ENCODE peak calls at places on chromosome 9, in ten cellular contexts. One of them, this sample, is unnamed.

GRCh38 chr9:104743377-104743985 is 4.0 kb upstream of the NIPSNAP3A start:
- DNase-seq in uterus: no peak
- DNase-seq in cardiac fibroblast: peak
- DNase-seq in HFFc6: peak
- DNase-seq in endothelial cell of umbilical vein: peak
- DNase-seq in stomach: no peak
- DNase-seq in OCI-LY7: peak
- DNase-seq in GM12865: peak
- DNase-seq in osteocyte: no peak
- DNase-seq in B cell: peak
- DNase-seq in this sample: no peak

GRCh38 chr9:88739373-88739772 is 204.4 kb downstream of the NXNL2 start:
- DNase-seq in OCI-LY7: no peak
- DNase-seq in B cell: no peak
- DNase-seq in osteocyte: no peak
- DNase-seq in GM12865: no peak
- DNase-seq in stomach: no peak
- DNase-seq in endothelial cell of umbilical vein: no peak
- DNase-seq in HFFc6: no peak
- DNase-seq in cardiac fibroblast: no peak
- DNase-seq in uterus: no peak
- DNase-seq in this sample: no peak

GRCh38 chr9:93020785-93021670 is 37.5 kb upstream of the SUSD3 start:
- DNase-seq in B cell: no peak
- DNase-seq in OCI-LY7: no peak
- DNase-seq in GM12865: no peak
- DNase-seq in endothelial cell of umbilical vein: no peak
- DNase-seq in osteocyte: no peak
- DNase-seq in uterus: no peak
- DNase-seq in HFFc6: no peak
- DNase-seq in stomach: no peak
- DNase-seq in cardiac fibroblast: no peak
- DNase-seq in this sample: no peak

GRCh38 chr9:27094640-27095039 is 14.4 kb upstream of the TEK start:
- DNase-seq in cardiac fibroblast: peak
- DNase-seq in HFFc6: peak
- DNase-seq in stomach: no peak
- DNase-seq in osteocyte: no peak
- DNase-seq in GM12865: no peak
- DNase-seq in endothelial cell of umbilical vein: peak
- DNase-seq in uterus: no peak
- DNase-seq in B cell: no peak
- DNase-seq in OCI-LY7: no peak
- DNase-seq in this sample: no peak

GRCh38 chr9:79134654-79135053 is 437.1 kb upstream of the TLE4 start:
- DNase-seq in HFFc6: peak
- DNase-seq in stomach: no peak
- DNase-seq in uterus: no peak
- DNase-seq in cardiac fibroblast: peak
- DNase-seq in endothelial cell of umbilical vein: peak
- DNase-seq in osteocyte: no peak
- DNase-seq in GM12865: peak
- DNase-seq in B cell: no peak
- DNase-seq in OCI-LY7: peak
- DNase-seq in this sample: no peak

GRCh38 chr9:90808890-90809685 is 7.5 kb downstream of the SYK start:
- DNase-seq in OCI-LY7: peak
- DNase-seq in stomach: no peak
- DNase-seq in endothelial cell of umbilical vein: no peak
- DNase-seq in B cell: no peak
- DNase-seq in cardiac fibroblast: no peak
- DNase-seq in HFFc6: no peak
- DNase-seq in GM12865: no peak
- DNase-seq in uterus: no peak
- DNase-seq in osteocyte: no peak
- DNase-seq in this sample: no peak

GRCh38 chr9:4615251-4615650 is 46.8 kb upstream of the PLPP6 start:
- DNase-seq in GM12865: no peak
- DNase-seq in endothelial cell of umbilical vein: no peak
- DNase-seq in uterus: no peak
- DNase-seq in stomach: no peak
- DNase-seq in osteocyte: no peak
- DNase-seq in cardiac fibroblast: peak
- DNase-seq in B cell: no peak
- DNase-seq in HFFc6: peak
- DNase-seq in OCI-LY7: no peak
- DNase-seq in this sample: no peak

GRCh38 chr9:121322037-121322736 is 47.9 kb downstream of the STOM start:
- DNase-seq in GM12865: no peak
- DNase-seq in HFFc6: peak
- DNase-seq in osteocyte: no peak
- DNase-seq in stomach: no peak
- DNase-seq in B cell: no peak
- DNase-seq in cardiac fibroblast: peak
- DNase-seq in uterus: no peak
- DNase-seq in endothelial cell of umbilical vein: peak
- DNase-seq in OCI-LY7: no peak
- DNase-seq in this sample: no peak

GRCh38 chr9:117587263-117587662 is 116.9 kb upstream of the TLR4 start:
- DNase-seq in B cell: no peak
- DNase-seq in GM12865: no peak
- DNase-seq in osteocyte: no peak
- DNase-seq in endothelial cell of umbilical vein: no peak
- DNase-seq in HFFc6: no peak
- DNase-seq in OCI-LY7: no peak
- DNase-seq in stomach: no peak
- DNase-seq in cardiac fibroblast: no peak
- DNase-seq in uterus: no peak
- DNase-seq in this sample: no peak

GRCh38 chr9:29349050-29349449 is 1775.8 kb upstream of the C9orf72 start:
- DNase-seq in stomach: no peak
- DNase-seq in HFFc6: no peak
- DNase-seq in osteocyte: no peak
- DNase-seq in GM12865: no peak
- DNase-seq in B cell: no peak
- DNase-seq in cardiac fibroblast: peak
- DNase-seq in OCI-LY7: no peak
- DNase-seq in uterus: no peak
- DNase-seq in endothelial cell of umbilical vein: no peak
- DNase-seq in this sample: no peak

GRCh38 chr9:90870646-90871326 is 69.2 kb downstream of the SYK start:
- DNase-seq in cardiac fibroblast: peak
- DNase-seq in endothelial cell of umbilical vein: peak
- DNase-seq in OCI-LY7: peak
- DNase-seq in stomach: peak
- DNase-seq in B cell: peak
- DNase-seq in HFFc6: peak
- DNase-seq in uterus: no peak
- DNase-seq in GM12865: peak
- DNase-seq in osteocyte: peak
- DNase-seq in this sample: peak

GRCh38 chr9:77014597-77015263 is 4.7 kb upstream of the FOXB2 start:
- DNase-seq in HFFc6: no peak
- DNase-seq in OCI-LY7: no peak
- DNase-seq in stomach: no peak
- DNase-seq in osteocyte: peak
- DNase-seq in uterus: no peak
- DNase-seq in B cell: no peak
- DNase-seq in GM12865: no peak
- DNase-seq in endothelial cell of umbilical vein: no peak
- DNase-seq in cardiac fibroblast: no peak
- DNase-seq in this sample: no peak

GRCh38 chr9:38141751-38142150 is 72.7 kb upstream of the SHB start:
- DNase-seq in osteocyte: no peak
- DNase-seq in stomach: no peak
- DNase-seq in B cell: no peak
- DNase-seq in uterus: no peak
- DNase-seq in HFFc6: peak
- DNase-seq in GM12865: peak
- DNase-seq in OCI-LY7: no peak
- DNase-seq in endothelial cell of umbilical vein: peak
- DNase-seq in cardiac fibroblast: peak
- DNase-seq in this sample: no peak

GRCh38 chr9:18238254-18238653 is 235.7 kb upstream of the ADAMTSL1 start:
- DNase-seq in GM12865: no peak
- DNase-seq in HFFc6: peak
- DNase-seq in B cell: no peak
- DNase-seq in endothelial cell of umbilical vein: peak
- DNase-seq in stomach: no peak
- DNase-seq in osteocyte: no peak
- DNase-seq in cardiac fibroblast: peak
- DNase-seq in OCI-LY7: no peak
- DNase-seq in uterus: no peak
- DNase-seq in this sample: no peak

GRCh38 chr9:21473236-21473635 is 8.9 kb downstream of the IFNE start:
- DNase-seq in GM12865: no peak
- DNase-seq in B cell: no peak
- DNase-seq in osteocyte: no peak
- DNase-seq in HFFc6: peak
- DNase-seq in cardiac fibroblast: no peak
- DNase-seq in stomach: no peak
- DNase-seq in uterus: no peak
- DNase-seq in OCI-LY7: no peak
- DNase-seq in endothelial cell of umbilical vein: no peak
- DNase-seq in this sample: no peak

GRCh38 chr9:117276444-117276843 is 138.4 kb downstream of the ASTN2 start:
- DNase-seq in GM12865: no peak
- DNase-seq in endothelial cell of umbilical vein: no peak
- DNase-seq in cardiac fibroblast: no peak
- DNase-seq in B cell: no peak
- DNase-seq in osteocyte: no peak
- DNase-seq in OCI-LY7: no peak
- DNase-seq in stomach: no peak
- DNase-seq in HFFc6: no peak
- DNase-seq in uterus: no peak
- DNase-seq in this sample: no peak

GRCh38 chr9:33447404-33448158 is at the start of gene AQP3:
- DNase-seq in uterus: peak
- DNase-seq in B cell: peak
- DNase-seq in stomach: peak
- DNase-seq in endothelial cell of umbilical vein: peak
- DNase-seq in HFFc6: peak
- DNase-seq in OCI-LY7: peak
- DNase-seq in osteocyte: peak
- DNase-seq in cardiac fibroblast: peak
- DNase-seq in GM12865: peak
- DNase-seq in this sample: peak
- TF ChIP-seq CTCF in uterus: peak
- TF ChIP-seq CTCF in B cell: peak
- TF ChIP-seq CTCF in stomach: no peak
- TF ChIP-seq CTCF in endothelial cell of umbilical vein: no peak
- TF ChIP-seq CTCF in HFFc6: peak
- TF ChIP-seq CTCF in OCI-LY7: peak
- TF ChIP-seq CTCF in osteocyte: peak
- TF ChIP-seq CTCF in cardiac fibroblast: peak
- TF ChIP-seq CTCF in GM12865: peak
- TF ChIP-seq CTCF in this sample: peak

DNA sequence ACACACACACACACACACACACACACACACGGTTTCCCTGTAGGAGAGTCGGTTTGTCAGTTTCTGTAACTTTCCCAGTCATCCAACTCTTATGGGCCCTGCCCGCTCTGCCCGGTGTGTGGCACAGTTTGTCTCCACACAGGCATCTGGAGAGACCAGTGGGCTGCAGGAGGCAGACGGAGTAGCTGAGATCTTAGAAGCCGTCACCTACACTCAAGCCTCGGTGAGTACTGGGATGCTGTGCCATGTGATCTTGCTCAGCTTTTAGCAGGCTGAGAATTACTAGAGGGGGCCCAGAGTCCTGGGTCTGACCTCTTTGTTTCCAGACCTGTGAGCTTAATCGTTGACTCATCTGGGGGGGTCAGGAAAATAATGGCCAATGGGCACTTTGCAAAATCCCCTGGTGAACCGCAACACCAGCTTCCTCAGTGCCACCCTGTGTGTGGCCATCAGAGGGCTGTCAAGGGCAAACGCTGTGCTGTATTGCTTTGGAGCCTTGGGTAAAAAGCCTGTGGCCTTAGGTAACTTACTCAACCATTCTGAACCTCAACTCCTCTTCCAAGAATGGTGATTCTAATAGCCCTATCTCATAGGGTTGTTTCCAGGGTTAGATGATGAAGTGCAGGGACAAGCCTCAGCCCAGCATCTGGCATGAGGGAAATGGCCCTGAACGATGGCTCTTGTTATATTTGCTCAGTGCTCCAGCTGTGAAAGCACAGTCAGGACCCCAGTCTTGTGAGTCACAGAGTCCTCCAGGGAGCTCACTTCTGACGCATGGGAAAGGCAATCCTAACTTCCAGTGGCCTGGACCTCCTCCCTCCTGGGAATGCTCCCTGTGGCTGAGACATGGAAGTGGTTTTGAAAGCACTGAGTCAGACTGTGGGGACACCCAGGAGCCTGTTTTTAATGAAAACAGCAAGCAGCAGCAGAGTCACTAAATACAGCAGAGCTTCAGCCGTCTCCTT is 45.6 kb downstream of the COL15A1 start:
- DNase-seq in stomach: no peak
- DNase-seq in uterus: peak
- DNase-seq in B cell: no peak
- DNase-seq in GM12865: peak
- DNase-seq in osteocyte: peak
- DNase-seq in cardiac fibroblast: peak
- DNase-seq in HFFc6: peak
- DNase-seq in endothelial cell of umbilical vein: no peak
- DNase-seq in OCI-LY7: peak
- DNase-seq in this sample: peak
- TF ChIP-seq CTCF in stomach: no peak
- TF ChIP-seq CTCF in uterus: no peak
- TF ChIP-seq CTCF in B cell: no peak
- TF ChIP-seq CTCF in GM12865: peak
- TF ChIP-seq CTCF in osteocyte: peak
- TF ChIP-seq CTCF in cardiac fibroblast: peak
- TF ChIP-seq CTCF in HFFc6: peak
- TF ChIP-seq CTCF in endothelial cell of umbilical vein: no peak
- TF ChIP-seq CTCF in OCI-LY7: peak
- TF ChIP-seq CTCF in this sample: no peak

GRCh38 chr9:137235424-137236237 is 4.9 kb downstream of the SLC34A3 start:
- DNase-seq in cardiac fibroblast: no peak
- DNase-seq in stomach: no peak
- DNase-seq in HFFc6: no peak
- DNase-seq in endothelial cell of umbilical vein: no peak
- DNase-seq in OCI-LY7: no peak
- DNase-seq in uterus: no peak
- DNase-seq in osteocyte: no peak
- DNase-seq in B cell: no peak
- DNase-seq in GM12865: no peak
- DNase-seq in this sample: no peak
- TF ChIP-seq CTCF in cardiac fibroblast: no peak
- TF ChIP-seq CTCF in stomach: no peak
- TF ChIP-seq CTCF in HFFc6: no peak
- TF ChIP-seq CTCF in endothelial cell of umbilical vein: no peak
- TF ChIP-seq CTCF in OCI-LY7: peak
- TF ChIP-seq CTCF in uterus: no peak
- TF ChIP-seq CTCF in osteocyte: no peak
- TF ChIP-seq CTCF in B cell: no peak
- TF ChIP-seq CTCF in GM12865: no peak
- TF ChIP-seq CTCF in this sample: no peak

DNA sequence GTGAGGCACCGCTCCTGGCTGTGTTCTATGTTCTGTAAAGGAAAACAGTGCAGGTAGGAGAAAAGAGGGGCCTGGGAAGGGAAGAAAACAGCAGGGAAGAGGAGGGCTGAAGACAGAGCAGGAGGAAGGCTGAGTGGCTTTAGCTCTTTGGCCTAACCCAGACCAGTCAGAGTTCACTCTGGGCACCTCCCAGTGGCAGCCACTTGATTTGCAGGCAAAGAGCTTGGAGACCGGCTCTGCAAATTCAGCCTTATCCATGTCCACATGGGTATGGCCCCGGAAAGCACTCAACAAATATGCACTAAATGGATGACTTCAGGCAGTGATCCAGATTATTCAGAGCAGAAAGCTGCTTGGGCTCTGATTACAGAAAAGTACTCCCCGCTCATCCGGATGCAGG is 4.4 kb upstream of the RNU6ATAC start:
- DNase-seq in OCI-LY7: no peak
- DNase-seq in stomach: no peak
- DNase-seq in uterus: no peak
- DNase-seq in GM12865: no peak
- DNase-seq in endothelial cell of umbilical vein: no peak
- DNase-seq in B cell: no peak
- DNase-seq in cardiac fibroblast: no peak
- DNase-seq in HFFc6: no peak
- DNase-seq in osteocyte: no peak
- DNase-seq in this sample: no peak
- TF ChIP-seq CTCF in OCI-LY7: peak
- TF ChIP-seq CTCF in stomach: no peak
- TF ChIP-seq CTCF in uterus: no peak
- TF ChIP-seq CTCF in GM12865: peak
- TF ChIP-seq CTCF in endothelial cell of umbilical vein: peak
- TF ChIP-seq CTCF in B cell: peak
- TF ChIP-seq CTCF in cardiac fibroblast: no peak
- TF ChIP-seq CTCF in HFFc6: peak
- TF ChIP-seq CTCF in osteocyte: peak
- TF ChIP-seq CTCF in this sample: no peak